ENCODE peak calls at places on chromosomes 16 and 17, in eight cellular contexts. T is neural crest cell; Q is AG10803; G is activated CD4-positive, alpha-beta T cell treated with anti-CD3 and anti-CD28 coated beads, Interleukin-2, amount 10 ng/mL, durations not matched to agents 7 days and 5 days; U is skeletal muscle cell; K is AG09309; H is epithelial cell of prostate; A is neuronal stem cell. P is an unnamed sample.

GRCh38 chr16:18047761-18048160 is 288.8 kb downstream of the NPIPA8 start:
- DNase-seq in U (no peak), T (no peak), G (no peak), H (no peak), K (no peak), Q (no peak), A (no peak), P (no peak)

GRCh38 chr17:29722411-29723198 is 99.9 kb upstream of the CORO6 start:
- DNase-seq in Q (peak), G (peak), T (no peak), K (no peak), H (no peak), U (peak), A (no peak), P (no peak)

GRCh38 chr17:51118330-51119195 is 2.1 kb downstream of the SPAG9 start:
- DNase-seq in Q (no peak), K (no peak), A (no peak), U (no peak), G (no peak), H (no peak), T (no peak), P (no peak)

GRCh38 chr17:55005520-55005919 is 37.0 kb downstream of the STXBP4 start:
- DNase-seq in U (no peak), A (no peak), G (peak), T (no peak), H (no peak), Q (peak), K (no peak), P (no peak)

GRCh38 chr17:79813826-79814623 is 17.1 kb upstream of the CBX8 start:
- DNase-seq in U (no peak), H (no peak), G (no peak), K (no peak), A (no peak), T (no peak), Q (no peak), P (peak)

GRCh38 chr17:19513897-19514488 is 19.7 kb upstream of the SLC47A1 start:
- DNase-seq in T (peak), A (peak), U (peak), K (no peak), Q (peak), G (peak), H (no peak), P (peak)

GRCh38 chr16:21989141-21989540 is 11.8 kb downstream of the PDZD9 start:
- DNase-seq in H (no peak), G (no peak), A (no peak), T (no peak), Q (peak), K (peak), U (no peak), P (no peak)

GRCh38 chr16:53091508-53092211 is 36.9 kb downstream of the CHD9 start:
- DNase-seq in K (no peak), G (no peak), T (peak), A (peak), Q (peak), U (peak), H (no peak), P (no peak)

GRCh38 chr17:46023783-46024388 is 24.8 kb downstream of the STH start:
- DNase-seq in K (no peak), T (no peak), Q (no peak), A (no peak), H (no peak), U (no peak), G (no peak), P (no peak)

GRCh38 chr16:51153275-51153991 is 2.4 kb upstream of the SALL1 start:
- DNase-seq in G (no peak), T (peak), Q (no peak), H (no peak), K (no peak), U (no peak), A (no peak), P (peak)

GRCh38 chr17:75632428-75632827 is 806 bp upstream of the SMIM5 start:
- DNase-seq in A (no peak), Q (no peak), U (no peak), H (no peak), K (no peak), T (no peak), G (no peak), P (no peak)

GRCh38 chr17:38557836-38558750 is 47.7 kb downstream of the SRCIN1 start:
- DNase-seq in K (peak), H (peak), A (peak), G (peak), Q (peak), T (peak), U (peak), P (peak)

GRCh38 chr16:17743158-17743557 is 272.4 kb upstream of the XYLT1 start:
- DNase-seq in H (no peak), A (no peak), Q (no peak), G (no peak), U (no peak), K (no peak), T (no peak), P (no peak)

GRCh38 chr16:35391328-35391727 is 1931.9 kb downstream of the TP53TG3F start:
- DNase-seq in H (peak), K (peak), G (peak), A (no peak), T (no peak), Q (peak), U (no peak), P (no peak)

GRCh38 chr16:78705694-78706093 is 606.2 kb downstream of the WWOX start:
- DNase-seq in G (peak), K (no peak), H (peak), Q (peak), U (no peak), A (no peak), T (no peak), P (no peak)

GRCh38 chr16:46658925-46659324 is 30.1 kb downstream of the VPS35 start:
- DNase-seq in U (no peak), G (no peak), T (no peak), H (no peak), A (no peak), K (no peak), Q (no peak), P (no peak)

GRCh38 chr17:30554839-30555751 is 77.9 kb downstream of the GOSR1 start:
- DNase-seq in G (no peak), T (no peak), K (no peak), A (no peak), U (no peak), Q (peak), H (no peak), P (no peak)

P was measured in ecto neural progenitor cell.